ENCODE peak calls at places on chromosomes 4 and X, in ten cellular contexts. L is pancreas, K is body of pancreas, P is fibroblast of lung, R is mesothelial cell of epicardium, X is foreskin fibroblast, M is AG10803, J is neural progenitor cell, Z is RWPE1, B is glutamatergic neuron. H is an unnamed sample.

GRCh38 chrX:154592505-154592904 is 7.6 kb downstream of the CTAG1A start:
- DNase-seq in L (no peak), K (no peak), P (no peak), R (no peak), X (no peak), M (no peak), J (no peak), Z (no peak), B (no peak), H (no peak)

GRCh38 chr4:36394352-36394903 is 113.0 kb downstream of the DTHD1 start:
- DNase-seq in L (no peak), K (no peak), P (no peak), R (no peak), X (no peak), M (no peak), J (no peak), Z (no peak), B (no peak), H (no peak)

GRCh38 chr4:96170198-96170597 is 330.3 kb downstream of the PDHA2 start:
- DNase-seq in L (no peak), K (no peak), P (no peak), R (no peak), X (no peak), M (no peak), J (no peak), Z (no peak), B (no peak), H (no peak)

GRCh38 chr4:185811509-185812364 is at the start of gene SORBS2:
- DNase-seq in L (peak; percentile 72), K (peak; percentile 80), P (peak; percentile 83), R (no peak), X (peak; percentile 6), M (peak; percentile 16), J (peak; percentile 69), Z (peak; percentile 25), B (peak; percentile 34), H (no peak)

GRCh38 chr4:8019396-8020365 is 80.0 kb upstream of the AFAP1 start:
- DNase-seq in L (no peak), K (no peak), P (no peak), R (no peak), X (no peak), M (no peak), J (no peak), Z (peak; percentile 44), B (no peak), H (no peak)

GRCh38 chr4:169493164-169493524 is 119.2 kb downstream of the NEK1 start:
- DNase-seq in L (no peak), K (no peak), P (no peak), R (no peak), X (no peak), M (no peak), J (no peak), Z (no peak), B (no peak), H (no peak)

GRCh38 chr4:79042079-79042674 is 102.9 kb upstream of the PAQR3 start:
- DNase-seq in L (no peak), K (no peak), P (peak; percentile 16), R (no peak), X (peak; percentile 31), M (peak; percentile 11), J (peak; percentile 48), Z (peak; percentile 27), B (no peak), H (no peak)

GRCh38 chrX:130171446-130172126 is at the start of gene RAB33A:
- DNase-seq in L (no peak), K (no peak), P (peak; percentile 28), R (no peak), X (peak; percentile 51), M (peak; percentile 25), J (peak; percentile 56), Z (no peak), B (peak; percentile 41), H (no peak)

GRCh38 chr4:82201805-82202636 is 171.8 kb downstream of the HNRNPD start:
- DNase-seq in L (peak; percentile 7), K (peak; percentile 34), P (peak; percentile 20), R (no peak), X (peak; percentile 32), M (peak; percentile 22), J (peak; percentile 85), Z (no peak), B (peak; percentile 71), H (no peak)

GRCh38 chr4:25783943-25784342 is 78.8 kb downstream of the SEL1L3 start:
- DNase-seq in L (no peak), K (no peak), P (no peak), R (no peak), X (no peak), M (no peak), J (no peak), Z (no peak), B (no peak), H (no peak)

GRCh38 chr4:77073106-77073858 is 2.5 kb downstream of the CCNI start:
- DNase-seq in L (no peak), K (no peak), P (peak; percentile 35), R (no peak), X (peak; percentile 60), M (peak; percentile 53), J (no peak), Z (no peak), B (no peak), H (no peak)

GRCh38 chrX:96611619-96612362 is 72.9 kb upstream of the DIAPH2 start:
- DNase-seq in L (no peak), K (no peak), P (peak; percentile 13), R (no peak), X (peak; percentile 89), M (peak; percentile 78), J (peak; percentile 18), Z (no peak), B (no peak), H (no peak)

GRCh38 chr4:8594097-8595038 is 1.8 kb downstream of the CPZ start:
- DNase-seq in L (peak; percentile 34), K (peak; percentile 49), P (peak; percentile 54), R (peak; percentile 55), X (peak; percentile 84), M (peak; percentile 72), J (peak; percentile 93), Z (peak; percentile 74), B (peak; percentile 68), H (no peak)

GRCh38 chr4:30719363-30720020 is 677 bp upstream of the PCDH7 start:
- DNase-seq in L (no peak), K (peak; percentile 15), P (peak; percentile 83), R (peak; percentile 73), X (peak; percentile 74), M (peak; percentile 13), J (peak; percentile 87), Z (peak; percentile 59), B (peak; percentile 67), H (peak; percentile 76)

GRCh38 chr4:185112104-185112503 is 31.0 kb upstream of the SLC25A4 start:
- DNase-seq in L (peak; percentile 74), K (peak; percentile 76), P (peak; percentile 95), R (no peak), X (peak; percentile 96), M (peak; percentile 86), J (no peak), Z (peak; percentile 94), B (no peak), H (no peak)

GRCh38 chr4:24655971-24656370 is 71.6 kb upstream of the DHX15 start:
- DNase-seq in L (no peak), K (no peak), P (peak; percentile 31), R (no peak), X (no peak), M (no peak), J (no peak), Z (no peak), B (no peak), H (no peak)

DNA sequence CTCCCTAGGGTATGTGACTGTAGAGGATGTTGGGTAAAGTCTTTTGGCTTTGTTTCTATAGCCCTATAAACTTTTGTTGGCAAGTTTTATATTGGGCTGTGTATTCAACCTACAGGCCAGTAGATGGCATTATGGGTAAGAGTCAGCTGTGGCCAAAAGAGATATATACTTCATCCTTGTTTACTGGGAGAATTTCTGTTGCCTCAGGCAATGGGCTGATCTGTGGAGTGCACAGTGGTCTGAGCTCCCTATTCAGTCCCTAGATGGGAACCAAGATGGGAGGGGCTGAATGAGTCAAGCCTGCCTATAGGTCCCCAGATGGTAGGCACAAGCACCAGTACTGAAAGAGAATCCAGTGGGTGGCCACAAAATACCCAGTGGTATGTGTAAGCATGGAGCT is 580.6 kb downstream of the EPHA5 start:
- DNase-seq in L (no peak), K (no peak), P (peak; percentile 38), R (no peak), X (no peak), M (no peak), J (peak; percentile 4), Z (no peak), B (no peak), H (no peak)
- TF ChIP-seq CTCF in L (no peak), K (peak; percentile 28), P (no peak), R (no peak), X (no peak), M (no peak), J (peak; percentile 30), Z (no peak), B (no peak), H (peak; percentile 57)

DNA sequence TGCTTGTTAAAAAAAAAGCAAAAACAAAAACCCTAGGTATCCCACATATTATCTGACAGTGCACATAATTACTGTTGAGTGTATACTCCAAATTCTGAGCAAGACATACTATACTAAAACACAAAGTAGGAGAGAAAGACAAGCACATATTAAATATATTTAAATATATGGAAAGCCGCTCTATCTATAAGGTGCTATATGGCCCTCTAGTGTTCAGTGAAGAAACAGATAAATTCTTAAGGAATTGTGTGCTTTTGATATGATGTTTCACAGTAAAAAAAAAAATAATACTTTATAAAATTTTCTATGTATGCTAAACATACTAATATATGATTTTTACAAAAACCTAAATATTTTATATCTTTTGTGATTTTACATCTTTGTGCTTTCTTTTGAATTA is 137.8 kb downstream of the FBXW7 start:
- DNase-seq in L (no peak), K (no peak), P (peak; percentile 12), R (no peak), X (peak; percentile 15), M (no peak), J (peak; percentile 27), Z (peak; percentile 12), B (no peak), H (no peak)
- TF ChIP-seq CTCF in L (no peak), K (no peak), P (peak; percentile 43), R (peak; percentile 64), X (peak; percentile 30), M (peak; percentile 48), J (peak; percentile 60), Z (peak; percentile 50), B (peak; percentile 64), H (peak; percentile 80)

GRCh38 chrX:113747274-113747973 is 836.5 kb upstream of the HTR2C start:
- DNase-seq in L (no peak), K (no peak), P (no peak), R (no peak), X (no peak), M (no peak), J (no peak), Z (no peak), B (no peak), H (no peak)

GRCh38 chrX:113743069-113743468 is 840.8 kb upstream of the HTR2C start:
- DNase-seq in L (no peak), K (no peak), P (no peak), R (no peak), X (no peak), M (no peak), J (no peak), Z (no peak), B (no peak), H (no peak)

GRCh38 chrX:113741744-113742143 is 842.1 kb upstream of the HTR2C start:
- DNase-seq in L (no peak), K (no peak), P (peak; percentile 29), R (no peak), X (no peak), M (peak; percentile 48), J (peak; percentile 55), Z (peak; percentile 1), B (no peak), H (no peak)
- TF ChIP-seq CTCF in L (no peak), K (no peak), P (no peak), R (no peak), X (no peak), M (peak; percentile 50), J (peak; percentile 54), Z (no peak), B (no peak), H (peak; percentile 61)

GRCh38 chr4:4327652-4328121 is 37.6 kb downstream of the ZBTB49 start:
- DNase-seq in L (no peak), K (peak; percentile 16), P (no peak), R (no peak), X (peak; percentile 26), M (peak; percentile 6), J (peak; percentile 74), Z (no peak), B (peak; percentile 58), H (no peak)
- TF ChIP-seq CTCF in L (no peak), K (no peak), P (peak; percentile 58), R (no peak), X (peak; percentile 28), M (peak; percentile 23), J (peak; percentile 68), Z (no peak), B (peak; percentile 30), H (peak; percentile 70)